ENCODE peak calls at places on chromosomes 6 and 20, in seven cellular contexts. M is ovary, C is AG09309, I is T-cell, R is NCI-H2171 treated with DMSO at 0.1 percent for 48 hours, J is NCI-H460, O is HCT116. B is an unnamed sample.

GRCh38 chr6:99614430-99615161 is 8.0 kb downstream of the PRDM13 start:
- DNase-seq in C (no peak), M (no peak), J (no peak), R (peak), I (no peak), O (no peak), B (peak)

GRCh38 chr6:26597389-26597766 is 625 bp downstream of the ABT1 start:
- DNase-seq in J (no peak), C (no peak), O (no peak), M (no peak), R (no peak), I (no peak), B (no peak)

GRCh38 chr6:129645371-129646139 is 64.4 kb downstream of the ARHGAP18 start:
- DNase-seq in J (no peak), C (no peak), I (no peak), O (peak), M (no peak), R (peak), B (no peak)

GRCh38 chr6:15522427-15522826 is 140.4 kb downstream of the DTNBP1 start:
- DNase-seq in I (no peak), O (no peak), M (peak), R (no peak), J (no peak), C (no peak), B (no peak)

GRCh38 chr6:125994659-125995488 is 8.5 kb downstream of the TRMT11 start:
- DNase-seq in I (no peak), J (no peak), R (peak), O (no peak), M (no peak), C (no peak), B (no peak)

GRCh38 chr20:16475225-16475624 is 98.0 kb downstream of the KIF16B start:
- DNase-seq in R (peak), O (no peak), C (no peak), I (no peak), J (no peak), M (no peak), B (no peak)

GRCh38 chr6:53593001-53593488 is 48.1 kb upstream of the GCLC start:
- DNase-seq in I (no peak), M (no peak), C (peak), R (no peak), J (no peak), O (no peak), B (no peak)

GRCh38 chr6:3380344-3381232 is 76.3 kb downstream of the SLC22A23 start:
- DNase-seq in I (no peak), R (no peak), J (no peak), M (no peak), C (no peak), O (no peak), B (no peak)

GRCh38 chr20:2746636-2747265 is 53.7 kb downstream of the CPXM1 start:
- DNase-seq in J (no peak), M (no peak), R (no peak), O (no peak), I (no peak), C (no peak), B (no peak)

GRCh38 chr20:4216142-4216735 is 200.9 kb upstream of the RNF24 start:
- DNase-seq in O (no peak), M (no peak), R (no peak), C (no peak), J (no peak), I (no peak), B (no peak)

GRCh38 chr20:60882776-60883303 is 369.2 kb upstream of the CDH4 start:
- DNase-seq in I (no peak), O (no peak), R (no peak), C (no peak), M (no peak), J (no peak), B (no peak)

GRCh38 chr20:58829531-58829941 is 21.2 kb downstream of the GNAS-AS1 start:
- DNase-seq in C (no peak), R (peak), J (no peak), O (no peak), I (no peak), M (no peak), B (no peak)

GRCh38 chr6:12148317-12148801 is 136.2 kb downstream of the HIVEP1 start:
- DNase-seq in R (no peak), O (no peak), I (no peak), M (no peak), J (no peak), C (peak), B (no peak)

GRCh38 chr6:128725271-128726233 is 157.4 kb upstream of the LAMA2 start:
- DNase-seq in R (no peak), O (peak), C (peak), I (no peak), J (peak), M (peak), B (no peak)

GRCh38 chr6:149895702-149896310 is 2.1 kb downstream of the RAET1E start:
- DNase-seq in M (peak), C (no peak), O (peak), I (peak), J (no peak), R (no peak), B (peak)

GRCh38 chr20:13777171-13777601 is 7.5 kb downstream of the ESF1 start:
- DNase-seq in M (no peak), C (no peak), O (peak), R (no peak), I (no peak), J (no peak), B (no peak)

GRCh38 chr6:17584241-17584803 is 15.8 kb upstream of the FAM8A1 start:
- DNase-seq in O (peak), C (peak), I (no peak), M (peak), J (peak), R (peak), B (no peak)

GRCh38 chr20:47309806-47310426 is 46.6 kb downstream of the ZMYND8 start:
- DNase-seq in O (no peak), R (no peak), I (no peak), J (no peak), C (no peak), M (no peak), B (no peak)

GRCh38 chr6:113853252-113853651 is 3.9 kb upstream of the MARCKS start:
- DNase-seq in J (no peak), O (no peak), C (no peak), I (no peak), M (no peak), R (no peak), B (no peak)

GRCh38 chr6:115932481-115932880 is 128.2 kb downstream of the FRK start:
- DNase-seq in I (no peak), C (no peak), R (peak), J (no peak), M (no peak), O (peak), B (no peak)

GRCh38 chr6:147507162-147508072 is 1.1 kb upstream of the SAMD5 start:
- DNase-seq in I (no peak), C (no peak), M (no peak), R (peak), O (no peak), J (no peak), B (peak)